ENCODE peak calls at places on chromosome 13, in five cellular contexts. R is HT1080, Z is SHP77 treated with DMSO at 0.1 percent for 48 hours, S is lower leg skin, J is fibroblast of gingiva. O is an unnamed sample.

GRCh38 chr13:47147784-47148062 is 250.9 kb upstream of the HTR2A start:
- DNase-seq in J (no peak), Z (no peak), S (no peak), R (no peak), O (no peak)

GRCh38 chr13:90049989-90050671 is 1297.4 kb upstream of the MIR17HG start:
- DNase-seq in Z (no peak), J (no peak), R (no peak), S (no peak), O (no peak)

GRCh38 chr13:32911506-32911905 is 104.7 kb upstream of the KL start:
- DNase-seq in J (peak), R (peak), S (no peak), Z (peak), O (peak)

GRCh38 chr13:107466326-107466725 is 749.0 kb downstream of the LIG4 start:
- DNase-seq in R (peak), S (no peak), J (no peak), Z (no peak), O (no peak)

GRCh38 chr13:73368608-73369007 is 309.8 kb downstream of the KLF5 start:
- DNase-seq in J (no peak), S (no peak), R (no peak), Z (no peak), O (no peak)

GRCh38 chr13:70178346-70178745 is 70.1 kb upstream of the KLHL1 start:
- DNase-seq in Z (no peak), J (no peak), R (no peak), S (no peak), O (no peak)

GRCh38 chr13:31970237-31970930 is 61.2 kb upstream of the FRY start:
- DNase-seq in J (peak), Z (no peak), R (peak), S (no peak), O (no peak)

GRCh38 chr13:113897161-113897560 is 33.3 kb upstream of the GAS6 start:
- DNase-seq in R (peak), J (peak), S (no peak), Z (no peak), O (no peak)

GRCh38 chr13:48155850-48156249 is 60.9 kb upstream of the MED4 start:
- DNase-seq in J (peak), R (peak), S (no peak), Z (no peak), O (peak)

GRCh38 chr13:60112771-60113170 is 51.0 kb downstream of the DIAPH3 start:
- DNase-seq in S (no peak), J (peak), R (no peak), Z (no peak), O (peak)

GRCh38 chr13:52974711-52975110 is 53.9 kb upstream of the OLFM4 start:
- DNase-seq in J (no peak), Z (no peak), R (no peak), S (no peak), O (no peak)

O was measured in cardiac muscle cell.